ENCODE peak calls at places on chromosome 11, in ten cellular contexts. One of them, this sample, is unnamed.

GRCh38 chr11:132028380-132029240 is 658.2 kb downstream of the NTM start:
- DNase-seq in neural crest cell: peak
- DNase-seq in anterior cingulate cortex: no peak
- DNase-seq in GM04504: peak
- DNase-seq in substantia nigra: no peak
- DNase-seq in activated effector memory CD4-positive, alpha-beta T cell treated with Interleukin-2 at 50 U/mL for 16 hours: no peak
- DNase-seq in PC-3: peak
- DNase-seq in keratinocyte: peak
- DNase-seq in CD8-positive, alpha-beta memory T cell: no peak
- DNase-seq in activated CD4-positive, alpha-beta T cell treated with anti-CD3 and anti-CD28 coated beads for 4 hours: no peak
- DNase-seq in this sample: no peak

GRCh38 chr11:2077061-2077802 is 62.0 kb downstream of the IGF2 start:
- DNase-seq in neural crest cell: no peak
- DNase-seq in anterior cingulate cortex: no peak
- DNase-seq in GM04504: no peak
- DNase-seq in activated effector memory CD4-positive, alpha-beta T cell treated with Interleukin-2 at 50 U/mL for 16 hours: no peak
- DNase-seq in PC-3: peak
- DNase-seq in activated CD4-positive, alpha-beta T cell treated with anti-CD3 and anti-CD28 coated beads for 4 hours: no peak
- DNase-seq in keratinocyte: peak
- DNase-seq in substantia nigra: no peak
- DNase-seq in CD8-positive, alpha-beta memory T cell: no peak
- DNase-seq in this sample: no peak

GRCh38 chr11:61728066-61728939 is 24.1 kb upstream of the MYRF start:
- DNase-seq in PC-3: peak
- DNase-seq in neural crest cell: no peak
- DNase-seq in CD8-positive, alpha-beta memory T cell: no peak
- DNase-seq in GM04504: no peak
- DNase-seq in activated CD4-positive, alpha-beta T cell treated with anti-CD3 and anti-CD28 coated beads for 4 hours: no peak
- DNase-seq in substantia nigra: no peak
- DNase-seq in anterior cingulate cortex: no peak
- DNase-seq in activated effector memory CD4-positive, alpha-beta T cell treated with Interleukin-2 at 50 U/mL for 16 hours: no peak
- DNase-seq in keratinocyte: no peak
- DNase-seq in this sample: no peak

GRCh38 chr11:34427171-34427805 is 11.4 kb upstream of the CAT start:
- DNase-seq in activated CD4-positive, alpha-beta T cell treated with anti-CD3 and anti-CD28 coated beads for 4 hours: no peak
- DNase-seq in substantia nigra: no peak
- DNase-seq in GM04504: peak
- DNase-seq in PC-3: peak
- DNase-seq in CD8-positive, alpha-beta memory T cell: no peak
- DNase-seq in anterior cingulate cortex: no peak
- DNase-seq in activated effector memory CD4-positive, alpha-beta T cell treated with Interleukin-2 at 50 U/mL for 16 hours: no peak
- DNase-seq in keratinocyte: no peak
- DNase-seq in neural crest cell: no peak
- DNase-seq in this sample: no peak

GRCh38 chr11:2752204-2752772 is 52.5 kb upstream of the KCNQ1OT1 start:
- DNase-seq in substantia nigra: no peak
- DNase-seq in keratinocyte: no peak
- DNase-seq in neural crest cell: no peak
- DNase-seq in activated CD4-positive, alpha-beta T cell treated with anti-CD3 and anti-CD28 coated beads for 4 hours: no peak
- DNase-seq in activated effector memory CD4-positive, alpha-beta T cell treated with Interleukin-2 at 50 U/mL for 16 hours: no peak
- DNase-seq in PC-3: peak
- DNase-seq in GM04504: no peak
- DNase-seq in anterior cingulate cortex: no peak
- DNase-seq in CD8-positive, alpha-beta memory T cell: no peak
- DNase-seq in this sample: no peak

GRCh38 chr11:128549256-128549944 is 38.0 kb downstream of the ETS1 start:
- DNase-seq in PC-3: no peak
- DNase-seq in keratinocyte: no peak
- DNase-seq in neural crest cell: no peak
- DNase-seq in substantia nigra: no peak
- DNase-seq in activated effector memory CD4-positive, alpha-beta T cell treated with Interleukin-2 at 50 U/mL for 16 hours: no peak
- DNase-seq in anterior cingulate cortex: no peak
- DNase-seq in GM04504: no peak
- DNase-seq in CD8-positive, alpha-beta memory T cell: no peak
- DNase-seq in activated CD4-positive, alpha-beta T cell treated with anti-CD3 and anti-CD28 coated beads for 4 hours: no peak
- DNase-seq in this sample: no peak

GRCh38 chr11:112253605-112254242 is 6.9 kb downstream of the PLET1 start:
- DNase-seq in CD8-positive, alpha-beta memory T cell: no peak
- DNase-seq in keratinocyte: no peak
- DNase-seq in substantia nigra: no peak
- DNase-seq in GM04504: no peak
- DNase-seq in anterior cingulate cortex: no peak
- DNase-seq in neural crest cell: no peak
- DNase-seq in activated effector memory CD4-positive, alpha-beta T cell treated with Interleukin-2 at 50 U/mL for 16 hours: no peak
- DNase-seq in PC-3: no peak
- DNase-seq in activated CD4-positive, alpha-beta T cell treated with anti-CD3 and anti-CD28 coated beads for 4 hours: no peak
- DNase-seq in this sample: no peak

GRCh38 chr11:126926376-126926791 is 74.2 kb downstream of the KIRREL3 start:
- DNase-seq in anterior cingulate cortex: peak
- DNase-seq in keratinocyte: no peak
- DNase-seq in PC-3: no peak
- DNase-seq in activated effector memory CD4-positive, alpha-beta T cell treated with Interleukin-2 at 50 U/mL for 16 hours: no peak
- DNase-seq in GM04504: no peak
- DNase-seq in neural crest cell: no peak
- DNase-seq in CD8-positive, alpha-beta memory T cell: no peak
- DNase-seq in activated CD4-positive, alpha-beta T cell treated with anti-CD3 and anti-CD28 coated beads for 4 hours: no peak
- DNase-seq in substantia nigra: peak
- DNase-seq in this sample: no peak

GRCh38 chr11:2779981-2780849 is 80.4 kb upstream of the KCNQ1OT1 start:
- DNase-seq in keratinocyte: no peak
- DNase-seq in neural crest cell: peak
- DNase-seq in CD8-positive, alpha-beta memory T cell: no peak
- DNase-seq in anterior cingulate cortex: no peak
- DNase-seq in GM04504: no peak
- DNase-seq in PC-3: no peak
- DNase-seq in substantia nigra: no peak
- DNase-seq in activated effector memory CD4-positive, alpha-beta T cell treated with Interleukin-2 at 50 U/mL for 16 hours: no peak
- DNase-seq in activated CD4-positive, alpha-beta T cell treated with anti-CD3 and anti-CD28 coated beads for 4 hours: no peak
- DNase-seq in this sample: peak

GRCh38 chr11:27722117-27722844 is 22.0 kb upstream of the BDNF start:
- DNase-seq in activated CD4-positive, alpha-beta T cell treated with anti-CD3 and anti-CD28 coated beads for 4 hours: no peak
- DNase-seq in keratinocyte: no peak
- DNase-seq in PC-3: no peak
- DNase-seq in neural crest cell: peak
- DNase-seq in activated effector memory CD4-positive, alpha-beta T cell treated with Interleukin-2 at 50 U/mL for 16 hours: no peak
- DNase-seq in GM04504: no peak
- DNase-seq in CD8-positive, alpha-beta memory T cell: no peak
- DNase-seq in substantia nigra: no peak
- DNase-seq in anterior cingulate cortex: no peak
- DNase-seq in this sample: no peak